ENCODE peak calls at places on chromosomes 1 and 21, in seven cellular contexts. One of them, this sample, is unnamed.

GRCh38 chr1:167428418-167428817 is 89.9 kb downstream of the CD247 start:
- DNase-seq in RWPE2: no peak
- DNase-seq in CD8-positive, alpha-beta T cell: no peak
- DNase-seq in CD4-positive, alpha-beta T cell: no peak
- DNase-seq in H9: no peak
- DNase-seq in K562: no peak
- DNase-seq in A673: no peak
- DNase-seq in this sample: no peak

GRCh38 chr1:7549693-7550161 is 221.4 kb upstream of the VAMP3 start:
- DNase-seq in RWPE2: peak
- DNase-seq in CD8-positive, alpha-beta T cell: no peak
- DNase-seq in CD4-positive, alpha-beta T cell: no peak
- DNase-seq in H9: no peak
- DNase-seq in K562: no peak
- DNase-seq in A673: peak
- DNase-seq in this sample: peak

GRCh38 chr1:98210064-98210463 is 289.2 kb upstream of the DPYD start:
- DNase-seq in RWPE2: no peak
- DNase-seq in CD8-positive, alpha-beta T cell: no peak
- DNase-seq in CD4-positive, alpha-beta T cell: no peak
- DNase-seq in H9: no peak
- DNase-seq in K562: no peak
- DNase-seq in A673: peak
- DNase-seq in this sample: peak

GRCh38 chr1:209130886-209131285 is 452.6 kb upstream of the CAMK1G start:
- DNase-seq in RWPE2: no peak
- DNase-seq in CD8-positive, alpha-beta T cell: no peak
- DNase-seq in CD4-positive, alpha-beta T cell: no peak
- DNase-seq in H9: peak
- DNase-seq in K562: no peak
- DNase-seq in A673: no peak
- DNase-seq in this sample: no peak

GRCh38 chr1:33762099-33762830 is 101.6 kb upstream of the HMGB4 start:
- DNase-seq in RWPE2: no peak
- DNase-seq in CD8-positive, alpha-beta T cell: no peak
- DNase-seq in CD4-positive, alpha-beta T cell: no peak
- DNase-seq in H9: no peak
- DNase-seq in K562: no peak
- DNase-seq in A673: no peak
- DNase-seq in this sample: no peak

GRCh38 chr1:204127597-204128242 is 24.1 kb downstream of the ETNK2 start:
- DNase-seq in RWPE2: no peak
- DNase-seq in CD8-positive, alpha-beta T cell: no peak
- DNase-seq in CD4-positive, alpha-beta T cell: no peak
- DNase-seq in H9: peak
- DNase-seq in K562: peak
- DNase-seq in A673: peak
- DNase-seq in this sample: peak

GRCh38 chr1:152961201-152961891 is 9.1 kb upstream of the SPRR4 start:
- DNase-seq in RWPE2: no peak
- DNase-seq in CD8-positive, alpha-beta T cell: no peak
- DNase-seq in CD4-positive, alpha-beta T cell: no peak
- DNase-seq in H9: no peak
- DNase-seq in K562: no peak
- DNase-seq in A673: no peak
- DNase-seq in this sample: no peak

GRCh38 chr1:84410328-84411107 is 12.2 kb downstream of the DNASE2B start:
- DNase-seq in RWPE2: no peak
- DNase-seq in CD8-positive, alpha-beta T cell: no peak
- DNase-seq in CD4-positive, alpha-beta T cell: no peak
- DNase-seq in H9: no peak
- DNase-seq in K562: no peak
- DNase-seq in A673: no peak
- DNase-seq in this sample: no peak

GRCh38 chr1:241022366-241022765 is 334.6 kb downstream of the RGS7 start:
- DNase-seq in RWPE2: no peak
- DNase-seq in CD8-positive, alpha-beta T cell: no peak
- DNase-seq in CD4-positive, alpha-beta T cell: no peak
- DNase-seq in H9: no peak
- DNase-seq in K562: no peak
- DNase-seq in A673: no peak
- DNase-seq in this sample: no peak

GRCh38 chr1:182917386-182917785 is 35.6 kb downstream of the SHCBP1L start:
- DNase-seq in RWPE2: no peak
- DNase-seq in CD8-positive, alpha-beta T cell: no peak
- DNase-seq in CD4-positive, alpha-beta T cell: no peak
- DNase-seq in H9: no peak
- DNase-seq in K562: no peak
- DNase-seq in A673: no peak
- DNase-seq in this sample: no peak

GRCh38 chr1:83961571-83962295 is 37.2 kb downstream of the TTLL7 start:
- DNase-seq in RWPE2: no peak
- DNase-seq in CD8-positive, alpha-beta T cell: no peak
- DNase-seq in CD4-positive, alpha-beta T cell: no peak
- DNase-seq in H9: no peak
- DNase-seq in K562: no peak
- DNase-seq in A673: no peak
- DNase-seq in this sample: no peak

GRCh38 chr21:31293986-31294385 is 50.1 kb downstream of the TIAM1 start:
- DNase-seq in RWPE2: no peak
- DNase-seq in CD8-positive, alpha-beta T cell: no peak
- DNase-seq in CD4-positive, alpha-beta T cell: no peak
- DNase-seq in H9: no peak
- DNase-seq in K562: no peak
- DNase-seq in A673: peak
- DNase-seq in this sample: peak

GRCh38 chr1:9362488-9362887 is 69.8 kb downstream of the SPSB1 start:
- DNase-seq in RWPE2: no peak
- DNase-seq in CD8-positive, alpha-beta T cell: no peak
- DNase-seq in CD4-positive, alpha-beta T cell: no peak
- DNase-seq in H9: no peak
- DNase-seq in K562: no peak
- DNase-seq in A673: no peak
- DNase-seq in this sample: no peak

GRCh38 chr1:168907053-168907452 is 178.0 kb upstream of the DPT start:
- DNase-seq in RWPE2: no peak
- DNase-seq in CD8-positive, alpha-beta T cell: no peak
- DNase-seq in CD4-positive, alpha-beta T cell: no peak
- DNase-seq in H9: no peak
- DNase-seq in K562: no peak
- DNase-seq in A673: no peak
- DNase-seq in this sample: peak

GRCh38 chr1:57276916-57277315 is 146.9 kb downstream of the DAB1 start:
- DNase-seq in RWPE2: no peak
- DNase-seq in CD8-positive, alpha-beta T cell: no peak
- DNase-seq in CD4-positive, alpha-beta T cell: no peak
- DNase-seq in H9: no peak
- DNase-seq in K562: no peak
- DNase-seq in A673: no peak
- DNase-seq in this sample: no peak

GRCh38 chr1:90557706-90558105 is 159.4 kb downstream of the BARHL2 start:
- DNase-seq in RWPE2: no peak
- DNase-seq in CD8-positive, alpha-beta T cell: no peak
- DNase-seq in CD4-positive, alpha-beta T cell: no peak
- DNase-seq in H9: no peak
- DNase-seq in K562: no peak
- DNase-seq in A673: no peak
- DNase-seq in this sample: no peak

GRCh38 chr1:41383094-41383852 is 22.0 kb downstream of the FOXO6 start:
- DNase-seq in RWPE2: no peak
- DNase-seq in CD8-positive, alpha-beta T cell: no peak
- DNase-seq in CD4-positive, alpha-beta T cell: no peak
- DNase-seq in H9: no peak
- DNase-seq in K562: no peak
- DNase-seq in A673: no peak
- DNase-seq in this sample: no peak

GRCh38 chr1:238960071-238960470 is 426.3 kb upstream of the CHRM3 start:
- DNase-seq in RWPE2: peak
- DNase-seq in CD8-positive, alpha-beta T cell: no peak
- DNase-seq in CD4-positive, alpha-beta T cell: no peak
- DNase-seq in H9: no peak
- DNase-seq in K562: no peak
- DNase-seq in A673: peak
- DNase-seq in this sample: peak

GRCh38 chr1:17016317-17016661 is 4.6 kb upstream of the ATP13A2 start:
- DNase-seq in RWPE2: peak
- DNase-seq in CD8-positive, alpha-beta T cell: no peak
- DNase-seq in CD4-positive, alpha-beta T cell: no peak
- DNase-seq in H9: no peak
- DNase-seq in K562: no peak
- DNase-seq in A673: no peak
- DNase-seq in this sample: peak

GRCh38 chr1:156499703-156500577 is 635 bp downstream of the MEF2D start:
- DNase-seq in RWPE2: no peak
- DNase-seq in CD8-positive, alpha-beta T cell: peak
- DNase-seq in CD4-positive, alpha-beta T cell: no peak
- DNase-seq in H9: no peak
- DNase-seq in K562: peak
- DNase-seq in A673: peak
- DNase-seq in this sample: no peak

GRCh38 chr1:31878018-31878417 is 60.1 kb downstream of the PTP4A2 start:
- DNase-seq in RWPE2: no peak
- DNase-seq in CD8-positive, alpha-beta T cell: no peak
- DNase-seq in CD4-positive, alpha-beta T cell: no peak
- DNase-seq in H9: no peak
- DNase-seq in K562: no peak
- DNase-seq in A673: no peak
- DNase-seq in this sample: no peak

GRCh38 chr1:183577897-183578470 is 12.3 kb downstream of the NCF2 start:
- DNase-seq in RWPE2: no peak
- DNase-seq in CD8-positive, alpha-beta T cell: no peak
- DNase-seq in CD4-positive, alpha-beta T cell: no peak
- DNase-seq in H9: no peak
- DNase-seq in K562: no peak
- DNase-seq in A673: no peak
- DNase-seq in this sample: no peak

GRCh38 chr1:210597555-210598134 is 268.9 kb downstream of the HHAT start:
- DNase-seq in RWPE2: no peak
- DNase-seq in CD8-positive, alpha-beta T cell: no peak
- DNase-seq in CD4-positive, alpha-beta T cell: no peak
- DNase-seq in H9: no peak
- DNase-seq in K562: no peak
- DNase-seq in A673: peak
- DNase-seq in this sample: peak

GRCh38 chr1:9363061-9363471 is 70.4 kb downstream of the SPSB1 start:
- DNase-seq in RWPE2: no peak
- DNase-seq in CD8-positive, alpha-beta T cell: no peak
- DNase-seq in CD4-positive, alpha-beta T cell: no peak
- DNase-seq in H9: no peak
- DNase-seq in K562: no peak
- DNase-seq in A673: no peak
- DNase-seq in this sample: no peak

GRCh38 chr1:32925360-32926142 is 24.4 kb upstream of the TMEM54 start:
- DNase-seq in RWPE2: no peak
- DNase-seq in CD8-positive, alpha-beta T cell: no peak
- DNase-seq in CD4-positive, alpha-beta T cell: no peak
- DNase-seq in H9: peak
- DNase-seq in K562: no peak
- DNase-seq in A673: no peak
- DNase-seq in this sample: no peak

GRCh38 chr21:17396948-17397347 is 115.9 kb upstream of the CXADR start:
- DNase-seq in RWPE2: no peak
- DNase-seq in CD8-positive, alpha-beta T cell: no peak
- DNase-seq in CD4-positive, alpha-beta T cell: no peak
- DNase-seq in H9: no peak
- DNase-seq in K562: no peak
- DNase-seq in A673: no peak
- DNase-seq in this sample: no peak

GRCh38 chr1:59367269-59368006 is 70.5 kb downstream of the FGGY start:
- DNase-seq in RWPE2: peak
- DNase-seq in CD8-positive, alpha-beta T cell: no peak
- DNase-seq in CD4-positive, alpha-beta T cell: no peak
- DNase-seq in H9: no peak
- DNase-seq in K562: no peak
- DNase-seq in A673: no peak
- DNase-seq in this sample: no peak

GRCh38 chr1:110200666-110201065 is 9.4 kb upstream of the KCNC4 start:
- DNase-seq in RWPE2: no peak
- DNase-seq in CD8-positive, alpha-beta T cell: no peak
- DNase-seq in CD4-positive, alpha-beta T cell: no peak
- DNase-seq in H9: no peak
- DNase-seq in K562: no peak
- DNase-seq in A673: no peak
- DNase-seq in this sample: no peak

GRCh38 chr1:235910357-235911299 is 43.9 kb upstream of the LYST start:
- DNase-seq in RWPE2: peak
- DNase-seq in CD8-positive, alpha-beta T cell: no peak
- DNase-seq in CD4-positive, alpha-beta T cell: no peak
- DNase-seq in H9: peak
- DNase-seq in K562: no peak
- DNase-seq in A673: peak
- DNase-seq in this sample: peak

GRCh38 chr1:145995148-145995851 is 1.1 kb downstream of the TXNIP start:
- DNase-seq in RWPE2: no peak
- DNase-seq in CD8-positive, alpha-beta T cell: no peak
- DNase-seq in CD4-positive, alpha-beta T cell: no peak
- DNase-seq in H9: no peak
- DNase-seq in K562: peak
- DNase-seq in A673: no peak
- DNase-seq in this sample: no peak
- H3K27ac ChIP-seq in RWPE2: peak
- H3K27ac ChIP-seq in CD8-positive, alpha-beta T cell: peak
- H3K27ac ChIP-seq in CD4-positive, alpha-beta T cell: peak
- H3K27ac ChIP-seq in H9: no peak
- H3K27ac ChIP-seq in K562: peak
- H3K27ac ChIP-seq in A673: peak
- H3K27ac ChIP-seq in this sample: peak

DNA sequence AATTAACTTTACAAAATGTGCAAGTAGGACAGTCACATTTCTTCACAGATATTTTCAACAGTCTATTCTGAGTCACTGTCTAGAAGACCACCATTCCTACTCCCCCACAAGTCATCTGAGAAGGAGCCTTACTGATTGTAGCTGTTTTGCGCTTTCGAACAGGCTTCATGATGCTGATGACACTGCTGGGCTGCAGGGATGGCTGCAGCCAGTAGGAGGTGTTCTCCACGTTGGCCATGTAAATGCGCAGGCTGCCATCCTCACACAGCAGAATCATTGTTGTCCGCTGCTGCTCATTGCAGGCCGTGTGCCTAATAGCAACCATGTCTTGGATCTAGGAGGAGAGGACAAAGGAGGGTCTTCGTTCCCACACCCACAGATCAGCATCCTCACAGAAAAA is 56.9 kb downstream of the UBR4 start:
- DNase-seq in RWPE2: no peak
- DNase-seq in CD8-positive, alpha-beta T cell: no peak
- DNase-seq in CD4-positive, alpha-beta T cell: no peak
- DNase-seq in H9: no peak
- DNase-seq in K562: no peak
- DNase-seq in A673: no peak
- DNase-seq in this sample: no peak
- TF ChIP-seq CTCF in RWPE2: no peak
- TF ChIP-seq CTCF in CD8-positive, alpha-beta T cell: no peak
- TF ChIP-seq CTCF in CD4-positive, alpha-beta T cell: no peak
- TF ChIP-seq CTCF in H9: peak
- TF ChIP-seq CTCF in K562: peak
- TF ChIP-seq CTCF in A673: no peak
- TF ChIP-seq CTCF in this sample: no peak

GRCh38 chr21:44910229-44911065 is 10.3 kb downstream of the ITGB2 start:
- DNase-seq in RWPE2: no peak
- DNase-seq in CD8-positive, alpha-beta T cell: no peak
- DNase-seq in CD4-positive, alpha-beta T cell: no peak
- DNase-seq in H9: no peak
- DNase-seq in K562: no peak
- DNase-seq in A673: no peak
- DNase-seq in this sample: no peak
- H3K27ac ChIP-seq in RWPE2: peak
- H3K27ac ChIP-seq in CD8-positive, alpha-beta T cell: peak
- H3K27ac ChIP-seq in CD4-positive, alpha-beta T cell: peak
- H3K27ac ChIP-seq in H9: no peak
- H3K27ac ChIP-seq in K562: no peak
- H3K27ac ChIP-seq in A673: peak
- H3K27ac ChIP-seq in this sample: peak

GRCh38 chr1:54768093-54768492 is 3.8 kb upstream of the PARS2 start:
- DNase-seq in RWPE2: no peak
- DNase-seq in CD8-positive, alpha-beta T cell: no peak
- DNase-seq in CD4-positive, alpha-beta T cell: no peak
- DNase-seq in H9: no peak
- DNase-seq in K562: no peak
- DNase-seq in A673: peak
- DNase-seq in this sample: no peak
- TF ChIP-seq CTCF in RWPE2: no peak
- TF ChIP-seq CTCF in CD8-positive, alpha-beta T cell: no peak
- TF ChIP-seq CTCF in CD4-positive, alpha-beta T cell: no peak
- TF ChIP-seq CTCF in H9: peak
- TF ChIP-seq CTCF in K562: peak
- TF ChIP-seq CTCF in A673: peak
- TF ChIP-seq CTCF in this sample: no peak

This sample was measured in RWPE1.